ENCODE peak calls at places on chromosomes 12 and 14, in seven cellular contexts. R is COR-L47; G is AG09319; N is effector CD4-positive, alpha-beta T cell; O is H54; S is NCI-H1092; H is osteoblast. F is an unnamed sample.

GRCh38 chr14:49036991-49037390 is 549.2 kb downstream of the RPS29 start:
- DNase-seq in G (no peak), R (no peak), N (no peak), H (peak), O (no peak), S (no peak), F (no peak)

GRCh38 chr14:50086316-50086700 is 30.1 kb downstream of the VCPKMT start:
- DNase-seq in G (no peak), R (no peak), O (no peak), S (no peak), H (no peak), N (no peak), F (no peak)

GRCh38 chr12:43029971-43030370 is 440.4 kb upstream of the PRICKLE1 start:
- DNase-seq in S (no peak), G (no peak), R (no peak), N (no peak), H (no peak), O (no peak), F (peak)

GRCh38 chr14:71931492-71932228 is 569 bp upstream of the RGS6 start:
- DNase-seq in R (no peak), S (no peak), N (no peak), G (no peak), O (no peak), H (no peak), F (no peak)

GRCh38 chr12:46390304-46390703 is 17.7 kb upstream of the SLC38A2 start:
- DNase-seq in H (no peak), N (no peak), R (no peak), G (no peak), O (no peak), S (no peak), F (no peak)

GRCh38 chr14:91245029-91245428 is 525 bp upstream of the GPR68 start:
- DNase-seq in G (no peak), R (no peak), H (no peak), S (no peak), N (peak), O (no peak), F (no peak)

GRCh38 chr12:58148405-58148804 is 207.0 kb downstream of the ATP23 start:
- DNase-seq in G (no peak), N (no peak), R (no peak), H (no peak), S (no peak), O (no peak), F (no peak)

GRCh38 chr12:104865080-104865479 is 93.0 kb downstream of the SLC41A2 start:
- DNase-seq in O (no peak), G (no peak), N (no peak), R (no peak), S (no peak), H (no peak), F (no peak)